ENCODE peak calls at places on chromosomes 4 and X, in seven cellular contexts. O is mucosa of descending colon, R is lung, Y is testis, W is left lung, N is HFF-Myc, I is body of pancreas. V is an unnamed sample.

GRCh38 chr4:122602277-122603142 is 18.4 kb downstream of the IL21 start:
- DNase-seq in O (no peak), R (no peak), Y (peak; percentile 23), W (no peak), N (peak; percentile 63), I (peak; percentile 26), V (peak; percentile 70)

GRCh38 chr4:94410678-94411206 is 41.0 kb upstream of the PDLIM5 start:
- DNase-seq in O (no peak), R (no peak), Y (peak; percentile 41), W (no peak), N (no peak), I (peak; percentile 7), V (peak; percentile 88)

GRCh38 chr4:15293678-15294077 is 134.2 kb upstream of the C1QTNF7 start:
- DNase-seq in O (no peak), R (no peak), Y (no peak), W (no peak), N (no peak), I (no peak), V (no peak)

GRCh38 chr4:132108784-132109183 is 1040.3 kb upstream of the PCDH10 start:
- DNase-seq in O (no peak), R (no peak), Y (no peak), W (no peak), N (no peak), I (no peak), V (peak; percentile 53)

GRCh38 chrX:68079961-68080360 is 353.3 kb downstream of the OPHN1 start:
- DNase-seq in O (no peak), R (no peak), Y (no peak), W (no peak), N (no peak), I (no peak), V (no peak)

GRCh38 chr4:27007507-27007906 is 146.9 kb downstream of the STIM2 start:
- DNase-seq in O (no peak), R (no peak), Y (no peak), W (no peak), N (no peak), I (no peak), V (peak; percentile 26)

GRCh38 chrX:24426340-24426913 is 38.7 kb upstream of the PDK3 start:
- DNase-seq in O (no peak), R (no peak), Y (no peak), W (no peak), N (no peak), I (no peak), V (peak; percentile 17)

GRCh38 chrX:106999002-106999975 is 723 bp downstream of the MORC4 start:
- DNase-seq in O (peak; percentile 60), R (peak; percentile 43), Y (peak; percentile 77), W (peak; percentile 55), N (peak; percentile 17), I (peak; percentile 71), V (peak; percentile 64)

GRCh38 chr4:139144161-139144859 is 32.7 kb downstream of the ELF2 start:
- DNase-seq in O (no peak), R (peak; percentile 37), Y (peak; percentile 74), W (peak; percentile 73), N (no peak), I (peak; percentile 33), V (peak; percentile 80)

GRCh38 chr4:108700358-108700757 is 50.0 kb downstream of the OSTC start:
- DNase-seq in O (no peak), R (no peak), Y (no peak), W (no peak), N (peak; percentile 52), I (no peak), V (peak; percentile 75)

GRCh38 chr4:185587444-185588161 is 52.3 kb upstream of the PDLIM3 start:
- DNase-seq in O (peak; percentile 67), R (no peak), Y (no peak), W (no peak), N (no peak), I (no peak), V (peak; percentile 43)

GRCh38 chrX:331145-331771 is 12.7 kb upstream of the GTPBP6 start:
- DNase-seq in O (peak; percentile 48), R (no peak), Y (no peak), W (peak; percentile 30), N (no peak), I (peak; percentile 13), V (peak; percentile 38)

DNA sequence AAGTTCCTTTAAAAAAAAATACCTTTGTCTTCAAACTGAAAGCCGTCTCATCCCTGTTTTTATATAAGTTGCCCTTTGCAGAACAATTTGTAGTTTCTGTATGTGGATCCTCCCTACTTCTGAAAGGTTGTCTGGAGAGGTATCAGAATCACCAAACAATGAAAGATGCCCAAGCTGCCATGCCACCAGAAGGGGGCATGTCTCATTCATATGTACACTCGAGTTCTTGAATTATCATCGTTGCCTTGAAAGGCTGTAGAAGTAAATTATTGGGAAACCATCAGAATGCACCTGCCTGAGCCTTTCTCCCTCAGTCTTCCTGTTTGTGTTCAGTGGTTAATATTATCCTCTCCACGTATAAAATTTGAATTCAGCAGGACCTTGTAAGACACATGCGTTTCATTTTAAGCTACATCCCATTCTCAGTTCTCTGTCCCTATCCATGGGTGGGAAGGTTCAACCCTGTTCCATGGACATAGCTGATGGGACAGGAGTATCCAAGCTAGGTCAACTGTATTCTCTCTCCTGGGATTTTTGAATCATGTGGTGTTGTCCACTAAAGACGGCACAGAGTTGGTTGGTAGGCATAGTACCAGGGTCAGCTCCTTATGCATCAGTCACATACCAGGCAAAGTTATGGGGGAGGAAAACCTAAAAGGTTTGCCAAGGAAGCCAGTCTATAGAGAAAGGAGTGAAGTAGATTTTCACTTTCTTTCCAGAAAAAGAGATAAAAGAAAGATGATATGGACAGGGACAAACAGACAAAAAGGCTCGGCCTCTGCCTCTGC is 24.0 kb downstream of the GALNT7 start:
- DNase-seq in O (no peak), R (no peak), Y (no peak), W (no peak), N (no peak), I (no peak), V (no peak)
- H3K4me3 ChIP-seq in O (no peak overlapping the region), R (no peak overlapping the region), Y (no peak overlapping the region), W (no peak overlapping the region), N (no peak overlapping the region), I (no peak overlapping the region), V (no peak overlapping the region)

GRCh38 chrX:66176134-66176533 is 12.1 kb downstream of the HEPH start:
- DNase-seq in O (no peak), R (no peak), Y (no peak), W (no peak), N (no peak), I (no peak), V (no peak)
- TF ChIP-seq CTCF in O (no peak), R (no peak), Y (no peak), W (no peak), N (no peak), I (no peak), V (no peak)

GRCh38 chr4:153020460-153020859 is 84.3 kb downstream of the FHDC1 start:
- DNase-seq in O (no peak), R (no peak), Y (no peak), W (no peak), N (no peak), I (no peak), V (no peak)

GRCh38 chr4:153014460-153014859 is 78.3 kb downstream of the FHDC1 start:
- DNase-seq in O (no peak), R (no peak), Y (no peak), W (no peak), N (no peak), I (no peak), V (no peak)

GRCh38 chr4:153018716-153019115 is 82.6 kb downstream of the FHDC1 start:
- DNase-seq in O (no peak), R (no peak), Y (no peak), W (no peak), N (no peak), I (no peak), V (no peak)

GRCh38 chr4:153019906-153020305 is 83.8 kb downstream of the FHDC1 start:
- DNase-seq in O (no peak), R (no peak), Y (no peak), W (no peak), N (no peak), I (no peak), V (no peak)

DNA sequence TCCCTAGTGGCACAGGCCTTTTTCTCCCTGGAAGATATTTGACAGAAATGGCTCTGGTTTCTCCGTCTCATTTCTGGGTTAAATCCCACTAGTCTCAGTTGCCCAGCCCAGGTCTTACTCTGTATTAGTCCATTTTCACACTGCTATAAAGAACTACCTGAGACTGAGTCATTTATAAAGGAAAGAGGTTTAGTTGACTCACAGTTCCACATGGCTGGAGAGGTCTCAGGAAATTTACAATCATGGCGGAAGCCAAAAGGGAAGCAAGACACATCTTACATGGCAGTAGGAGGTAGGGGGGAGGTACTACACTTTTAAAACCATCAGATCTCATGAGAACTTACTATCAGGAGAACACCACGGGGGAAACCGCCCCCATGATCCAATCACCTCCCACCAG is 81.9 kb downstream of the FHDC1 start:
- DNase-seq in O (no peak), R (no peak), Y (no peak), W (no peak), N (no peak), I (no peak), V (no peak)
- H3K4me3 ChIP-seq in O (no peak overlapping the region), R (no peak overlapping the region), Y (no peak overlapping the region), W (no peak overlapping the region), N (no peak overlapping the region), I (no peak overlapping the region), V (no peak overlapping the region)

GRCh38 chr4:102623622-102624021 is 122.5 kb downstream of the NFKB1 start:
- DNase-seq in O (no peak), R (no peak), Y (peak; percentile 52), W (no peak), N (peak; percentile 56), I (peak; percentile 26), V (peak; percentile 71)
- TF ChIP-seq CTCF in O (no peak), R (no peak), Y (no peak), W (no peak), N (peak; percentile 50), I (no peak), V (peak; percentile 30)

DNA sequence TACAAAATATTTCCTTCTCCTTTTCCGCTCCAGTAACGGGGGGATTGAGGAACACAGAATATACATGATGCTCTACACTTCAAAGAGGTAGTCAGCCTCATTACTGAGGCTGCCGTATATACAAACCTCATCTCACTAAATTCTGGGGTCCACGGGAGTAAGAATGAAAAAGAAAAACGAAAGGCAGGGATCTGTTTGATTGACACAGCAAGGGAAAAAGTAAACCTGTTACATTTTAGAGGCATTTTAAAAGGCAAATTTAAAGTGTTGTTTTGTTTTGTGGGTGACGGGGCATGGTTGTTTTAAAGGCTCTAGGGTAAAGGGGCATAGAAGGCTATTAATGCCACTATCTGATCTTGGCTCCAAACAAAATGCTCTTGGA is 2.9 kb upstream of the PCDH10 start:
- DNase-seq in O (no peak), R (no peak), Y (no peak), W (no peak), N (no peak), I (no peak), V (no peak)
- H3K4me3 ChIP-seq in O (no peak overlapping the region), R (no peak overlapping the region), Y (no peak overlapping the region), W (no peak overlapping the region), N (peak overlapping the region; percentile 17), I (no peak overlapping the region), V (peak overlapping the region; percentile 70)

DNA sequence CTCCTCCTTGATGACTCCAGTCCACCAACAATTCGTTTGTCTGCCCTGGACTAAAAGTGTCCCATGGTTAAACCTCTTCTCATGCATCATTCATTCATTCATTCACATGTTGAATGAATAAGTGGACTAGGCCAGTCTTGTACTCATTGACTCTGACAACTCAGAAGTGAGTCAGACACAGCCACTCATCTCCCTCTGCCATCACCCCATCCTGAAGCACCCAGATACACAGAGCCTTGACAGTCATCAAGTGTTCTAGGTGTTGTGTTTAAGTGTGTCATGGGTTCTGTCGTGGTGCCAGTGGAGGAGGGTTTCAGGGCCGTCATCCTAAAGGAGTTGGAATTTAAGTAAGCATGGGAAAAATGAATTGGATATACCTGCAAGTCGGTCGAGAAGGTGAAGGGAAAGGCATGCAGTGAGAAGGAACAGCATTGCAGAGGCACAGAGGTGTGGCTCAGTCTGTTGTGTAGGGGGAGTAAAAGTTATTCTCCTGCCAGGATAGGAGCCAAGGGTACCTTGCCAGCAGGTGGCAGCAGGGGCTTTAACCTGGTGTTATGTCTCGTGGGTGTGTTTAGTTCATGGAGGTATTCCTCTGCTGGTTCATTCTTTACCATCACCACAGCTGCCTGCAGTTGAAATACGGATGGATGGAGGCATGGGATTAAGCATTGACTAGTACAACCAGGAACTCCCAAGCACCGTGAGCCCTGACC is 18.3 kb downstream of the MAGED2 start:
- DNase-seq in O (no peak), R (no peak), Y (no peak), W (no peak), N (no peak), I (no peak), V (no peak)
- TF ChIP-seq CTCF in O (no peak), R (no peak), Y (no peak), W (no peak), N (no peak), I (no peak), V (no peak)